ENCODE peak calls at places on chromosomes 4 and X, in four cellular contexts. V is H1, T is HepG2, G is GM12878. C is an unnamed sample.

GRCh38 chr4:13678186-13678924 is 50.8 kb upstream of the BOD1L1 start:
- DNase-seq in V (no peak), G (no peak), T (no peak), C (no peak)

GRCh38 chr4:118173126-118173525 is 138.8 kb downstream of the NDST3 start:
- DNase-seq in G (no peak), T (no peak), V (no peak), C (no peak)

GRCh38 chr4:176376032-176376614 is 56.4 kb downstream of the SPCS3 start:
- DNase-seq in T (no peak), V (no peak), G (no peak), C (no peak)

GRCh38 chrX:44152867-44153266 is 179.7 kb upstream of the NDP start:
- DNase-seq in V (no peak), G (no peak), T (no peak), C (no peak)

GRCh38 chr4:40856836-40857362 is 107.1 kb downstream of the NSUN7 start:
- DNase-seq in V (peak), G (no peak), T (no peak), C (peak)

GRCh38 chrX:130637591-130637990 is 235.8 kb downstream of the RBMX2 start:
- DNase-seq in T (no peak), G (no peak), V (no peak), C (no peak)

GRCh38 chr4:88533937-88534750 is 10.6 kb upstream of the PYURF start:
- DNase-seq in V (no peak), T (no peak), G (no peak), C (no peak)

GRCh38 chr4:112361181-112361791 is 64.1 kb downstream of the ALPK1 start:
- DNase-seq in T (peak), V (peak), G (peak), C (no peak)

GRCh38 chr4:41471672-41472071 is 66.3 kb upstream of the LIMCH1 start:
- DNase-seq in G (no peak), V (no peak), T (no peak), C (no peak)

GRCh38 chr4:61841710-61842109 is 641.6 kb downstream of the ADGRL3 start:
- DNase-seq in T (no peak), G (no peak), V (no peak), C (no peak)

GRCh38 chrX:11397680-11398079 is 104.5 kb downstream of the AMELX start:
- DNase-seq in T (no peak), V (no peak), G (no peak), C (no peak)

GRCh38 chr4:67080158-67080557 is 465.1 kb downstream of the CENPC start:
- DNase-seq in T (no peak), G (no peak), V (no peak), C (no peak)

GRCh38 chr4:76850010-76850441 is 47.9 kb downstream of the SOWAHB start:
- DNase-seq in V (no peak), G (no peak), T (peak), C (no peak)

GRCh38 chr4:53785996-53786395 is 194.7 kb upstream of the LNX1 start:
- DNase-seq in V (no peak), G (no peak), T (no peak), C (no peak)

GRCh38 chrX:48617542-48618340 is 20.4 kb downstream of the WDR13 start:
- DNase-seq in T (no peak), V (no peak), G (no peak), C (no peak)

GRCh38 chr4:145679520-145679919 is 426 bp upstream of the C4orf51 start:
- DNase-seq in G (no peak), V (no peak), T (peak), C (no peak)

GRCh38 chr4:99615210-99615834 is 40.7 kb downstream of the MTTP start:
- DNase-seq in G (no peak), T (no peak), V (no peak), C (no peak)

GRCh38 chrX:17860811-17861495 is at the start of gene RAI2:
- DNase-seq in V (no peak), T (no peak), G (no peak), C (peak)

GRCh38 chr4:83810428-83810827 is 274.5 kb downstream of the GPAT3 start:
- DNase-seq in G (no peak), T (no peak), V (no peak), C (no peak)

GRCh38 chr4:105306158-105306781 is 159.6 kb downstream of the TET2 start:
- DNase-seq in G (peak), T (no peak), V (no peak), C (peak)

GRCh38 chr4:75545526-75545925 is 10.3 kb upstream of the ODAPH start:
- DNase-seq in G (no peak), T (no peak), V (no peak), C (no peak)

GRCh38 chr4:75547647-75548387 is 8.0 kb upstream of the ODAPH start:
- DNase-seq in V (no peak), G (no peak), T (peak), C (no peak)

GRCh38 chr4:75544870-75545269 is 11.0 kb upstream of the ODAPH start:
- DNase-seq in V (no peak), T (no peak), G (no peak), C (no peak)

DNA sequence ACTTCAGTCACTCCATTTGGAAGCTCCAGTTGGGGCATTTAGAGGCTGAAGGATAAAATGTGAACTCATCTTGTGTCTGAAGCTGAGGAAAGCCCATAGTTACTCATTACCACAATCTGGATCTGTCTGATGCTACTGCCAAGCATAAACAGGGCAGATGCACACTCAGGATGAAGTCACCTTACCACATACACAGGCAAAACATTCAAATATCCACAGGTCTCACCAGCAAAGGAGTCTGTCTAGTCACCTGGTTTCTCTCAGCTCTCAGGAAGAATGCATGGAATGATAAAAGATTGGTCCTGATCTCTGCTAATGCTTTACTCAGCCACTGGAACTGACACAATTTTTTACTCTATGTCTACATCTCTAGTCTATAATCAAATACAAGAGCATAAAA is 13.0 kb upstream of the ODAPH start:
- DNase-seq in T (no peak), V (no peak), G (no peak), C (no peak)
- TF ChIP-seq TAF1 in T (no peak), V (no peak), G (no peak), C (no peak)

DNA sequence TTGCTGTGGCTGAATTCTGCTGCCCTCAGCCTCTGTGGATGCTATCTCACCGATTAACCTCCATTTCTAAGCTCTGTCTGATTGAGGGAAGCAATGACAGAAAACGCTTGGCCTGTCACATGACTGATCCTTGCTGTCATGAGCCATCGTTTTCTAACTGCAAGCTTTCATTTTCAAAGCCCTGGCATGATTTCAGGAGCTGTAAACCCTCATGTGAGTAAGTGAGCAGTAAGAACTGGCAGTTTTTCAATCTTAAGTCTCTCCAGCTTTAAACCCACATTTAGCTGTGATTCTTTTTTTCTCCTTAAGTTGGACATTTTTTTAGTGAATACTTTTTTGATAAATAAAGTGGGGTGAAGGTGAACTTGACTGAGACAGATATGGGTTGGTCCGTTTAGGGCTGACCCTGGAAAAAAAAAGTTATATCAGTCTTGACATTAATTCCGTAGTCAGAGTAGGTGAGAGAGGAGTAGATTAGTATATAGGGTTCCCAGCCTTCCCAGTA is 180.9 kb upstream of the PGRMC2 start:
- DNase-seq in T (no peak), V (no peak), G (no peak), C (no peak)
- TF ChIP-seq TAF1 in T (no peak), V (no peak), G (no peak), C (no peak)

DNA sequence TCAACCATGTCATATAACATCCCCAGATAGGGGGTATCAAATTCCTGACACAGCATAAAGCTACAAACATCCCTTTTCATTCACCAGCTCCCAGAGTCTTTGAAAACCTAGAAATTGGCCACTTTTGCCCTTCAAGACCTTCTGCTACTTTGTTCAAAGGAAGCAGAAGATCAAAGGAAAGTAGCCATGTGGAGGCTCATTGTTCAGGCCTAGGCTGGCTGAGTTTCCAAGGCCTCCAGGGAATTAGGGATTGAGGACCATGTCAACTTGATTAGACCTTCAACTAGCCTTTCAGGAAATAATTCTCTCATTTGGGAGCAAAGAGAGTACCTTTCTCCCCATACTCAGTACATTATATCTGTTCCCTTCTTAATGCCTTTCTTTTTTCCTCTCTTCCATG is 66.8 kb upstream of the ATXN3L start:
- DNase-seq in V (no peak), T (peak), G (no peak), C (no peak)
- TF ChIP-seq TAF1 in V (no peak), T (no peak), G (no peak), C (no peak)

GRCh38 chr4:139619644-139620043 is 46.0 kb upstream of the MGST2 start:
- DNase-seq in G (no peak), T (peak), V (no peak), C (no peak)
- TF ChIP-seq TAF1 in G (no peak), T (no peak), V (no peak), C (no peak)

DNA sequence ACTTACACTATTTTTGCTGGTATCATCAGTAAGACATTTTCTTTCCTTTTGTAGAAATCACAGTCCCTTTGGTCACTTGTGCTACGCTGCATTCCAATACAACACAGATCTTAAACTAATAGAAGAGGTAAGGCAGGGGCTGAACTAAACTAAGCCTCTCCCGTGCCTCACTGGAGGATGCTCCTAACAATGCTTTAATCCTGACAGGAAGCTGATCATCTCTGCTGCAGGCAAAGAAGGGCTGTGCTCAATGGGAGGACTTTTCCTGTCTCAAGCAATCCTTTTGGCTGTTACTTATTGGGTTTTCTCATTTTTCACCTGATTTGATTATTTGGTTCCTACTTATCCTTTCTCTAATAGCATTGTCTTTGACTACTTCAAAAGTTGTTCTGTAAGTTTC is 583.1 kb downstream of the INPP4B start:
- DNase-seq in G (no peak), T (no peak), V (no peak), C (no peak)
- TF ChIP-seq TAF1 in G (no peak), T (no peak), V (no peak), C (no peak)

DNA sequence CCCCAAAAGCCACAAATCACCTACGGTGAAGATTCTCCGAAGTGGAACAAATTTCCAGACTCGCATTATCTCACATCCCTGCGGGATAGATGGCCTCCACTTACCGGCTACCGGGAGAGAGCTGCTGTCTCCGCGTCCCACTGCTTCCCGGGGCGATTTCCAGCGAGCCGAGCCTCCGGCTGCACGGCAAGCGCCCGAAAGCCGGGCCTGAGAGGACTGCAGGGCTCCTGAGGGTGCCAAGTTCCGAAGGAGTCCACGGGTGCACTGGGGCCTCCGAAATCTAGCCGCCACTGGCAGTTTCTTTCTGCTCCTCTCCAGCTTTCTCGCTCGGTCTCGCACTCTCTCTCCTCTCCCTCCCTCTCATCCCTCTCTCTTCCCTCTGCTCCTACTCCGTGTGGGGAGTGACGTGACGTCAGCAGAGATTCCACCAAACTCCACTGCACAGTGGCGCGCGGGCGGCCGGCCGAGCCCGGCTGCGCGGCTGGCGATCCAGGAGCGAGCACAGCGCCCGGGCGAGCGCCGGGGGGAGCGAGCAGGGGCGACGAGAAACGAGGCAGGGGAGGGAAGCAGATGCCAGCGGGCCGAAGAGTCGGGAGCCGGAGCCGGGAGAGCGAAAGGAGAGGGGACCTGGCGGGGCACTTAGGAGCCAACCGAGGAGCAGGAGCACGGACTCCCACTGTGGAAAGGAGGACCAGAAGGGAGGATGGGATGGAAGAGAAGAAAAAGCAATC is 14.0 kb upstream of the PITX2 start:
- DNase-seq in G (no peak), V (no peak), T (no peak), C (no peak)
- TF ChIP-seq TAF1 in G (no peak), V (no peak), T (no peak), C (no peak)

GRCh38 chr4:872241-872981 is 46.5 kb upstream of the CPLX1 start:
- DNase-seq in T (no peak), G (no peak), V (no peak), C (no peak)
- TF ChIP-seq TAF1 in T (no peak), G (no peak), V (no peak), C (no peak)

GRCh38 chr4:1989533-1990347 is 19.0 kb downstream of the NELFA start:
- DNase-seq in V (no peak), T (no peak), G (no peak), C (no peak)
- TF ChIP-seq TAF1 in V (no peak), T (no peak), G (no peak), C (no peak)

GRCh38 chrX:33605997-33606396 is 394.6 kb upstream of the DMD start:
- DNase-seq in T (no peak), V (no peak), G (no peak), C (no peak)

DNA sequence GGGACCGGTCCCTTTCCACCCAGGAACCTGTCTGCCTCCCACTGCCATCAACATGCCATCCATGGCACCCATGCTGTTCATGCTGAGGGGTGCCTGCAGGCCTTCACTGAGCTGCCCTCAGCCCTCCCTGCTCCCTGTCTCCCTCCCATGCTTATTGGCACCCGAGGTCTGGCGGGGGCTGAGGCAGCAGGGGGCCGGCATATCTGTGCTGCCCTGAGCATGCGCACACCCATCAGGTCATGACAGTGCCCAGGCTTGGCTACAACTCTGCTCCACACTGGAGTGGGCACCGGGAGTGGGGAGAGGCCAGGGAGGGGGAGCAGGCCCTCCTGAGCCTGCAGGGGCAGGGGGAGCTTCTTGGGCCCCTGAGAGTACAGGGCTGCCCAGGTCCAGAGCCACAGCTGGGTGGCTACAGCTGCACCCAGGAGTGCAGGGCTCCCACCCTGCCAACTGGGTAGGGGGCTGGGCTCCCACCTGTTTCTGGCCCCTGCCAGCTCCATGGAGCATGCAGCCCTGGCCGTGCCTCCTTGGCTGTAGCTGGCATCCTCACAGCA is 395.8 kb upstream of the DMD start:
- DNase-seq in G (no peak), T (no peak), V (no peak), C (no peak)
- TF ChIP-seq TAF1 in G (no peak), T (no peak), V (no peak), C (no peak)